ENCODE peak calls at places on chromosome 6, in ten cellular contexts. G is GM04503; Q is uterus; M is Peyer's patch; H is HEK293T; J is skeletal muscle cell; L is activated CD8-positive, alpha-beta memory T cell treated with anti-CD3 and anti-CD28 coated beads for 4 hours; A is mesothelial cell of epicardium; U is cardiac fibroblast; R is AG10803. C is an unnamed sample.

GRCh38 chr6:31578461-31579118 is 3.2 kb downstream of the TNF start:
- DNase-seq in M (no peak), J (no peak), U (no peak), A (no peak), Q (no peak), L (no peak), H (no peak), R (no peak), G (no peak), C (no peak)

GRCh38 chr6:26199773-26200728 is 112.8 kb downstream of the HFE start:
- DNase-seq in H (no peak), J (no peak), Q (no peak), M (no peak), G (no peak), L (no peak), A (no peak), R (no peak), U (peak; percentile 64), C (no peak)

GRCh38 chr6:5337573-5337972 is 76.3 kb downstream of the FARS2 start:
- DNase-seq in G (peak; percentile 31), R (peak; percentile 81), J (no peak), A (no peak), M (no peak), Q (no peak), U (peak; percentile 33), L (no peak), H (no peak), C (no peak)

GRCh38 chr6:111534366-111534765 is 51.3 kb upstream of the REV3L start:
- DNase-seq in H (no peak), Q (peak; percentile 73), U (peak; percentile 51), J (peak; percentile 41), M (no peak), A (no peak), G (no peak), R (no peak), L (no peak), C (peak; percentile 69)

GRCh38 chr6:25922301-25922700 is 8.2 kb downstream of the SLC17A2 start:
- DNase-seq in Q (no peak), R (peak; percentile 57), A (no peak), H (no peak), G (peak; percentile 36), J (no peak), M (no peak), U (peak; percentile 38), L (no peak), C (no peak)

GRCh38 chr6:21075986-21076385 is 517.6 kb upstream of the SOX4 start:
- DNase-seq in J (no peak), H (no peak), A (no peak), L (no peak), U (no peak), R (no peak), M (no peak), G (no peak), Q (no peak), C (no peak)

GRCh38 chr6:29834564-29835436 is 7.2 kb downstream of the HLA-G start:
- DNase-seq in G (no peak), A (peak; percentile 62), H (peak; percentile 44), M (peak; percentile 21), U (peak; percentile 44), L (peak; percentile 32), J (no peak), R (peak; percentile 8), Q (no peak), C (peak; percentile 56)

GRCh38 chr6:100948381-100949133 is 67.4 kb upstream of the ASCC3 start:
- DNase-seq in H (no peak), J (no peak), Q (no peak), G (peak; percentile 5), U (peak; percentile 27), M (no peak), R (peak; percentile 2), A (no peak), L (no peak), C (no peak)

GRCh38 chr6:117487831-117488230 is 5.4 kb downstream of the DCBLD1 start:
- DNase-seq in L (no peak), R (peak; percentile 71), A (no peak), H (no peak), M (no peak), Q (no peak), G (peak; percentile 62), U (peak; percentile 84), J (no peak), C (no peak)

GRCh38 chr6:89359561-89359960 is 7.0 kb upstream of the UBE2J1 start:
- DNase-seq in Q (no peak), G (no peak), R (no peak), H (no peak), U (no peak), L (no peak), J (no peak), A (no peak), M (no peak), C (no peak)

C was measured in mucosa of descending colon.